ENCODE peak calls at places on chromosomes 2 and 18, in six cellular contexts. A is colonic mucosa, N is left ventricle myocardium inferior, F is endothelial cell of umbilical vein, Q is GM04504, W is H1. B is an unnamed sample.

GRCh38 chr2:86072271-86072858 is 33.3 kb downstream of the POLR1A start:
- DNase-seq in A (no peak), N (peak), F (peak), Q (no peak), W (no peak), B (no peak)

GRCh38 chr18:48402953-48403352 is 6.2 kb downstream of the ZBTB7C start:
- DNase-seq in A (no peak), N (no peak), F (no peak), Q (no peak), W (no peak), B (no peak)

GRCh38 chr2:143691136-143691535 is 561.9 kb downstream of the ARHGAP15 start:
- DNase-seq in A (no peak), N (no peak), F (no peak), Q (no peak), W (no peak), B (no peak)

GRCh38 chr2:240462704-240463273 is 27.3 kb downstream of the GPC1 start:
- DNase-seq in A (no peak), N (no peak), F (no peak), Q (no peak), W (no peak), B (no peak)

GRCh38 chr2:85275984-85276540 is 51.7 kb downstream of the TGOLN2 start:
- DNase-seq in A (no peak), N (no peak), F (no peak), Q (no peak), W (no peak), B (no peak)

GRCh38 chr2:10091182-10091932 is 11.1 kb upstream of the CYS1 start:
- DNase-seq in A (peak), N (no peak), F (no peak), Q (no peak), W (no peak), B (no peak)

GRCh38 chr2:14257801-14258507 is 374.6 kb upstream of the LRATD1 start:
- DNase-seq in A (no peak), N (no peak), F (no peak), Q (no peak), W (no peak), B (no peak)

GRCh38 chr2:170073288-170073687 is 104.7 kb upstream of the MYO3B start:
- DNase-seq in A (peak), N (peak), F (peak), Q (peak), W (no peak), B (peak)

GRCh38 chr18:71398530-71398929 is 1109.7 kb downstream of the SOCS6 start:
- DNase-seq in A (no peak), N (no peak), F (peak), Q (no peak), W (no peak), B (no peak)

GRCh38 chr2:109423556-109424359 is 190.0 kb downstream of the SEPTIN10 start:
- DNase-seq in A (no peak), N (no peak), F (no peak), Q (no peak), W (no peak), B (no peak)

GRCh38 chr2:7430869-7431641 is 513.8 kb downstream of the RNF144A start:
- DNase-seq in A (no peak), N (peak), F (no peak), Q (no peak), W (peak), B (no peak)

GRCh38 chr2:176177580-176178270 is 10.7 kb upstream of the HOXD1 start:
- DNase-seq in A (no peak), N (no peak), F (peak), Q (no peak), W (no peak), B (no peak)

GRCh38 chr2:7057865-7058400 is 140.7 kb downstream of the RNF144A start:
- DNase-seq in A (no peak), N (no peak), F (no peak), Q (no peak), W (no peak), B (no peak)

GRCh38 chr2:234640657-234641056 is 143.8 kb upstream of the ARL4C start:
- DNase-seq in A (no peak), N (no peak), F (no peak), Q (no peak), W (no peak), B (no peak)

GRCh38 chr2:96877513-96878159 is 7.8 kb upstream of the SEMA4C start:
- DNase-seq in A (no peak), N (no peak), F (no peak), Q (no peak), W (no peak), B (no peak)

GRCh38 chr2:222294996-222295367 is 3.8 kb downstream of the PAX3 start:
- DNase-seq in A (no peak), N (no peak), F (no peak), Q (no peak), W (no peak), B (no peak)

GRCh38 chr2:142989276-142990204 is 112.1 kb downstream of the KYNU start:
- DNase-seq in A (no peak), N (no peak), F (peak), Q (peak), W (no peak), B (no peak)

GRCh38 chr2:183284606-183285005 is 160.4 kb downstream of the NUP35 start:
- DNase-seq in A (no peak), N (no peak), F (peak), Q (peak), W (no peak), B (peak)

GRCh38 chr2:8633735-8634313 is 48.0 kb upstream of the ID2 start:
- DNase-seq in A (no peak), N (no peak), F (no peak), Q (peak), W (no peak), B (peak)

GRCh38 chr2:37794717-37795116 is 123.3 kb upstream of the CDC42EP3 start:
- DNase-seq in A (no peak), N (no peak), F (no peak), Q (no peak), W (no peak), B (no peak)

GRCh38 chr2:138433995-138434991 is 67.3 kb upstream of the SPOPL start:
- DNase-seq in A (no peak), N (no peak), F (no peak), Q (no peak), W (no peak), B (no peak)

GRCh38 chr18:59834267-59834666 is 65.5 kb upstream of the PMAIP1 start:
- DNase-seq in A (no peak), N (no peak), F (no peak), Q (no peak), W (no peak), B (no peak)

GRCh38 chr2:127733816-127734537 is 32.7 kb downstream of the SFT2D3 start:
- DNase-seq in A (no peak), N (no peak), F (no peak), Q (no peak), W (no peak), B (no peak)

GRCh38 chr18:13379930-13380665 is 161.5 kb downstream of the LDLRAD4 start:
- DNase-seq in A (no peak), N (no peak), F (peak), Q (no peak), W (no peak), B (no peak)

GRCh38 chr2:41736105-41736567 is 311.7 kb upstream of the PKDCC start:
- DNase-seq in A (no peak), N (no peak), F (no peak), Q (no peak), W (no peak), B (no peak)

GRCh38 chr2:216525972-216526371 is 27.3 kb downstream of the RPL37A start:
- DNase-seq in A (no peak), N (no peak), F (no peak), Q (no peak), W (no peak), B (no peak)

GRCh38 chr2:95526360-95527341 is 42.1 kb upstream of the TRIM43B start:
- DNase-seq in A (peak), N (peak), F (peak), Q (peak), W (no peak), B (peak)

GRCh38 chr18:50009772-50010171 is 185.2 kb downstream of the MYO5B start:
- DNase-seq in A (peak), N (no peak), F (peak), Q (no peak), W (peak), B (no peak)

B was measured in AG04449.